ENCODE peak calls at places on chromosomes 2 and 18, in six cellular contexts. One of them, this sample, is unnamed.
A peak's percentile ranks its signal among the peaks of the same experiment; 100 is the strongest.

GRCh38 chr2:84458436-84459027 is 548 bp downstream of the SUCLG1 start:
- DNase-seq in small intestine: peak; percentile 33
- DNase-seq in mammary epithelial cell: peak; percentile 12
- DNase-seq in aorta: no peak
- DNase-seq in mucosa of descending colon: no peak
- DNase-seq in adrenal gland: peak; percentile 31
- DNase-seq in this sample: peak; percentile 2

GRCh38 chr2:235685024-235685721 is 191.3 kb downstream of the AGAP1 start:
- DNase-seq in small intestine: no peak
- DNase-seq in mammary epithelial cell: no peak
- DNase-seq in aorta: no peak
- DNase-seq in mucosa of descending colon: no peak
- DNase-seq in adrenal gland: no peak
- DNase-seq in this sample: no peak

GRCh38 chr18:72542993-72543361 is 1.2 kb downstream of the CBLN2 start:
- DNase-seq in small intestine: no peak
- DNase-seq in mammary epithelial cell: peak; percentile 1
- DNase-seq in aorta: no peak
- DNase-seq in mucosa of descending colon: no peak
- DNase-seq in adrenal gland: no peak
- DNase-seq in this sample: peak; percentile 4

GRCh38 chr2:197294260-197294659 is 16.3 kb downstream of the ANKRD44 start:
- DNase-seq in small intestine: no peak
- DNase-seq in mammary epithelial cell: no peak
- DNase-seq in aorta: no peak
- DNase-seq in mucosa of descending colon: no peak
- DNase-seq in adrenal gland: no peak
- DNase-seq in this sample: no peak

GRCh38 chr2:236360486-236360885 is 96.3 kb upstream of the ASB18 start:
- DNase-seq in small intestine: no peak
- DNase-seq in mammary epithelial cell: no peak
- DNase-seq in aorta: no peak
- DNase-seq in mucosa of descending colon: no peak
- DNase-seq in adrenal gland: no peak
- DNase-seq in this sample: no peak

GRCh38 chr18:28124239-28125029 is 52.5 kb downstream of the CDH2 start:
- DNase-seq in small intestine: no peak
- DNase-seq in mammary epithelial cell: no peak
- DNase-seq in aorta: no peak
- DNase-seq in mucosa of descending colon: no peak
- DNase-seq in adrenal gland: no peak
- DNase-seq in this sample: no peak

GRCh38 chr18:56727399-56727798 is 76.2 kb downstream of the WDR7 start:
- DNase-seq in small intestine: no peak
- DNase-seq in mammary epithelial cell: peak; percentile 19
- DNase-seq in aorta: no peak
- DNase-seq in mucosa of descending colon: no peak
- DNase-seq in adrenal gland: no peak
- DNase-seq in this sample: no peak

GRCh38 chr2:211944572-211944971 is 594.0 kb downstream of the ERBB4 start:
- DNase-seq in small intestine: no peak
- DNase-seq in mammary epithelial cell: no peak
- DNase-seq in aorta: no peak
- DNase-seq in mucosa of descending colon: no peak
- DNase-seq in adrenal gland: no peak
- DNase-seq in this sample: no peak

GRCh38 chr2:119616421-119616820 is 62.6 kb upstream of the TMEM177 start:
- DNase-seq in small intestine: no peak
- DNase-seq in mammary epithelial cell: no peak
- DNase-seq in aorta: no peak
- DNase-seq in mucosa of descending colon: no peak
- DNase-seq in adrenal gland: no peak
- DNase-seq in this sample: no peak

GRCh38 chr2:46632349-46632748 is 153.0 kb downstream of the TMEM247 start:
- DNase-seq in small intestine: peak; percentile 48
- DNase-seq in mammary epithelial cell: peak; percentile 41
- DNase-seq in aorta: no peak
- DNase-seq in mucosa of descending colon: no peak
- DNase-seq in adrenal gland: no peak
- DNase-seq in this sample: no peak

GRCh38 chr2:16138811-16139662 is 198.7 kb downstream of the MYCN start:
- DNase-seq in small intestine: no peak
- DNase-seq in mammary epithelial cell: no peak
- DNase-seq in aorta: no peak
- DNase-seq in mucosa of descending colon: no peak
- DNase-seq in adrenal gland: no peak
- DNase-seq in this sample: no peak

GRCh38 chr2:61620244-61621159 is 82.3 kb upstream of the XPO1 start:
- DNase-seq in small intestine: no peak
- DNase-seq in mammary epithelial cell: peak; percentile 81
- DNase-seq in aorta: no peak
- DNase-seq in mucosa of descending colon: no peak
- DNase-seq in adrenal gland: peak; percentile 30
- DNase-seq in this sample: peak; percentile 77

GRCh38 chr18:70390366-70391090 is 101.7 kb downstream of the SOCS6 start:
- DNase-seq in small intestine: no peak
- DNase-seq in mammary epithelial cell: no peak
- DNase-seq in aorta: no peak
- DNase-seq in mucosa of descending colon: no peak
- DNase-seq in adrenal gland: no peak
- DNase-seq in this sample: no peak

GRCh38 chr2:120373424-120373823 is 27.5 kb downstream of the INHBB start:
- DNase-seq in small intestine: no peak
- DNase-seq in mammary epithelial cell: no peak
- DNase-seq in aorta: peak; percentile 19
- DNase-seq in mucosa of descending colon: no peak
- DNase-seq in adrenal gland: no peak
- DNase-seq in this sample: no peak

GRCh38 chr18:9519431-9519830 is 44.1 kb downstream of the RALBP1 start:
- DNase-seq in small intestine: no peak
- DNase-seq in mammary epithelial cell: no peak
- DNase-seq in aorta: no peak
- DNase-seq in mucosa of descending colon: no peak
- DNase-seq in adrenal gland: peak; percentile 37
- DNase-seq in this sample: no peak

GRCh38 chr2:99706734-99707133 is 216.9 kb upstream of the REV1 start:
- DNase-seq in small intestine: no peak
- DNase-seq in mammary epithelial cell: no peak
- DNase-seq in aorta: no peak
- DNase-seq in mucosa of descending colon: no peak
- DNase-seq in adrenal gland: no peak
- DNase-seq in this sample: no peak

GRCh38 chr2:393711-394696 is 106.1 kb upstream of the ALKAL2 start:
- DNase-seq in small intestine: peak; percentile 10
- DNase-seq in mammary epithelial cell: peak; percentile 46
- DNase-seq in aorta: no peak
- DNase-seq in mucosa of descending colon: peak; percentile 36
- DNase-seq in adrenal gland: no peak
- DNase-seq in this sample: peak; percentile 54

GRCh38 chr2:235086481-235087184 is 134.8 kb downstream of the SH3BP4 start:
- DNase-seq in small intestine: no peak
- DNase-seq in mammary epithelial cell: no peak
- DNase-seq in aorta: no peak
- DNase-seq in mucosa of descending colon: no peak
- DNase-seq in adrenal gland: no peak
- DNase-seq in this sample: no peak

GRCh38 chr2:241214766-241215165 is 26.3 kb downstream of the ANO7 start:
- DNase-seq in small intestine: no peak
- DNase-seq in mammary epithelial cell: no peak
- DNase-seq in aorta: no peak
- DNase-seq in mucosa of descending colon: no peak
- DNase-seq in adrenal gland: no peak
- DNase-seq in this sample: no peak

GRCh38 chr2:178320011-178320410 is 125.7 kb downstream of the OSBPL6 start:
- DNase-seq in small intestine: no peak
- DNase-seq in mammary epithelial cell: no peak
- DNase-seq in aorta: no peak
- DNase-seq in mucosa of descending colon: no peak
- DNase-seq in adrenal gland: no peak
- DNase-seq in this sample: no peak

GRCh38 chr2:157901325-157901724 is 25.2 kb upstream of the ACVR1 start:
- DNase-seq in small intestine: no peak
- DNase-seq in mammary epithelial cell: no peak
- DNase-seq in aorta: no peak
- DNase-seq in mucosa of descending colon: no peak
- DNase-seq in adrenal gland: no peak
- DNase-seq in this sample: no peak

GRCh38 chr2:239322414-239323086 is 78.3 kb downstream of the HDAC4 start:
- DNase-seq in small intestine: peak; percentile 89
- DNase-seq in mammary epithelial cell: no peak
- DNase-seq in aorta: no peak
- DNase-seq in mucosa of descending colon: peak; percentile 69
- DNase-seq in adrenal gland: peak; percentile 71
- DNase-seq in this sample: peak; percentile 58

GRCh38 chr2:147989809-147990403 is 30.6 kb downstream of the ORC4 start:
- DNase-seq in small intestine: peak; percentile 11
- DNase-seq in mammary epithelial cell: peak; percentile 10
- DNase-seq in aorta: no peak
- DNase-seq in mucosa of descending colon: no peak
- DNase-seq in adrenal gland: no peak
- DNase-seq in this sample: no peak

GRCh38 chr2:129050116-129050515 is 731.4 kb upstream of the HS6ST1 start:
- DNase-seq in small intestine: no peak
- DNase-seq in mammary epithelial cell: no peak
- DNase-seq in aorta: no peak
- DNase-seq in mucosa of descending colon: no peak
- DNase-seq in adrenal gland: no peak
- DNase-seq in this sample: no peak

GRCh38 chr18:71541643-71542042 is 1002.5 kb downstream of the CBLN2 start:
- DNase-seq in small intestine: no peak
- DNase-seq in mammary epithelial cell: no peak
- DNase-seq in aorta: no peak
- DNase-seq in mucosa of descending colon: no peak
- DNase-seq in adrenal gland: no peak
- DNase-seq in this sample: no peak
- H3K9me3 ChIP-seq in small intestine: no peaks in the 10 kb centered on the region
- H3K9me3 ChIP-seq in mammary epithelial cell: peaks cover 16% of the 10 kb centered on the region
- H3K9me3 ChIP-seq in aorta: peaks cover 1% of the 10 kb centered on the region
- H3K9me3 ChIP-seq in mucosa of descending colon: peaks cover 3% of the 10 kb centered on the region
- H3K9me3 ChIP-seq in adrenal gland: no peaks in the 10 kb centered on the region
- H3K9me3 ChIP-seq in this sample: no peaks in the 10 kb centered on the region

GRCh38 chr18:54551590-54551989 is 39.5 kb upstream of the DYNAP start:
- DNase-seq in small intestine: no peak
- DNase-seq in mammary epithelial cell: no peak
- DNase-seq in aorta: no peak
- DNase-seq in mucosa of descending colon: no peak
- DNase-seq in adrenal gland: no peak
- DNase-seq in this sample: no peak
- H3K9me3 ChIP-seq in small intestine: no peaks in the 10 kb centered on the region
- H3K9me3 ChIP-seq in mammary epithelial cell: no peaks in the 10 kb centered on the region
- H3K9me3 ChIP-seq in aorta: no peaks in the 10 kb centered on the region
- H3K9me3 ChIP-seq in mucosa of descending colon: peaks cover 11% of the 10 kb centered on the region
- H3K9me3 ChIP-seq in adrenal gland: no peaks in the 10 kb centered on the region
- H3K9me3 ChIP-seq in this sample: peaks cover 6% of the 10 kb centered on the region

GRCh38 chr2:2872309-2872617 is 505.4 kb downstream of the EIPR1 start:
- DNase-seq in small intestine: no peak
- DNase-seq in mammary epithelial cell: no peak
- DNase-seq in aorta: no peak
- DNase-seq in mucosa of descending colon: no peak
- DNase-seq in adrenal gland: no peak
- DNase-seq in this sample: no peak
- H3K9me3 ChIP-seq in small intestine: no peaks in the 10 kb centered on the region
- H3K9me3 ChIP-seq in mammary epithelial cell: peaks cover 32% of the 10 kb centered on the region
- H3K9me3 ChIP-seq in aorta: no peaks in the 10 kb centered on the region
- H3K9me3 ChIP-seq in mucosa of descending colon: no peaks in the 10 kb centered on the region
- H3K9me3 ChIP-seq in adrenal gland: no peaks in the 10 kb centered on the region
- H3K9me3 ChIP-seq in this sample: no peaks in the 10 kb centered on the region

DNA sequence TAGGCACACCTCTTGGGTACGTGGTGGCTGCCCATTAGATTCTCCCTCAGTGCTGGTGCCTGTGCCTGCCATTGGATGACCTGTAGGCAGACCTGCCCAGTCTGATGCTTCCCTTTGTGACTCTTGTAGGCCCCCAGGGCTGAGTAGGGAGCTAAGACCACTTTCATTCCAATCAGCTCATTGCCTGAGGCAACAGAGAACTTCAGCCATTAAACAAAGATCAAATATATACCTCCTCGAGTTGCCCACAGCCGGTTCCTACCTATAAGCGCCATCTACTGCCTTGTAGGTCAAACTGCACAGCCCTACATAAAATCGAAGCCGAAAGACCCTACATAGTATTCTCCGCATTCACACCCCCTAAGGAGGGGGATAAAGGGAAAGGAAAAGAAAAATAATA is 184.6 kb downstream of the ETAA1 start:
- DNase-seq in small intestine: no peak
- DNase-seq in mammary epithelial cell: no peak
- DNase-seq in aorta: no peak
- DNase-seq in mucosa of descending colon: no peak
- DNase-seq in adrenal gland: no peak
- DNase-seq in this sample: no peak
- H3K9me3 ChIP-seq in small intestine: no peaks in the 10 kb centered on the region
- H3K9me3 ChIP-seq in mammary epithelial cell: peaks cover 5% of the 10 kb centered on the region
- H3K9me3 ChIP-seq in aorta: peaks cover 8% of the 10 kb centered on the region
- H3K9me3 ChIP-seq in mucosa of descending colon: peaks cover 21% of the 10 kb centered on the region
- H3K9me3 ChIP-seq in adrenal gland: peaks cover 19% of the 10 kb centered on the region
- H3K9me3 ChIP-seq in this sample: peaks cover 17% of the 10 kb centered on the region

DNA sequence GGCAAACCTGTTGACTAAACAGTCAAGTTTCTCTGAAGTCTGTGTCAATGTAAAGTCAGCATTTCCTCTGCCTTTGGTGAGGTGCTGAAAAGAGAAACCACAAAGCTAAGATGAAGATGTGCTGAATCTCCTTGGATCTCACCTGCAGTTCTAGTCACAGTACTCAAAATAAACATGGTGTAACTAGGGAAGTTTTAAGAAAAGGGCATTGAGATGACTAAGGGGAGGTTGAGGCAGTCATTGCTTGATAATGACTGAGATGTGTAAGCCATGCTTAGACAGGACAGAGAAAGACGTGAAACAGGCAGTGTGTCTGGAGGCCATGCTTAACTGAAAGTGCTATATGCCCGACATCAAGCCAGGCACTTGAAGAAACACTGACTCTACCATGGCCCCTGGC is 1010.0 kb upstream of the CELF4 start:
- DNase-seq in small intestine: no peak
- DNase-seq in mammary epithelial cell: no peak
- DNase-seq in aorta: no peak
- DNase-seq in mucosa of descending colon: no peak
- DNase-seq in adrenal gland: no peak
- DNase-seq in this sample: no peak
- H3K9me3 ChIP-seq in small intestine: no peaks in the 10 kb centered on the region
- H3K9me3 ChIP-seq in mammary epithelial cell: no peaks in the 10 kb centered on the region
- H3K9me3 ChIP-seq in aorta: no peaks in the 10 kb centered on the region
- H3K9me3 ChIP-seq in mucosa of descending colon: peaks cover 21% of the 10 kb centered on the region
- H3K9me3 ChIP-seq in adrenal gland: no peaks in the 10 kb centered on the region
- H3K9me3 ChIP-seq in this sample: no peaks in the 10 kb centered on the region

GRCh38 chr2:127370010-127370409 is 17.8 kb downstream of the MAP3K2 start:
- DNase-seq in small intestine: no peak
- DNase-seq in mammary epithelial cell: no peak
- DNase-seq in aorta: no peak
- DNase-seq in mucosa of descending colon: no peak
- DNase-seq in adrenal gland: no peak
- DNase-seq in this sample: no peak
- H3K9me3 ChIP-seq in small intestine: no peaks in the 10 kb centered on the region
- H3K9me3 ChIP-seq in mammary epithelial cell: no peaks in the 10 kb centered on the region
- H3K9me3 ChIP-seq in aorta: no peaks in the 10 kb centered on the region
- H3K9me3 ChIP-seq in mucosa of descending colon: peaks cover 7% of the 10 kb centered on the region
- H3K9me3 ChIP-seq in adrenal gland: no peaks in the 10 kb centered on the region
- H3K9me3 ChIP-seq in this sample: peaks cover 11% of the 10 kb centered on the region

This sample was measured in MG63.